ENCODE peak calls at places on chromosomes 11 and 22, in eight cellular contexts. One of them, this sample, is unnamed.

GRCh38 chr11:109785714-109786113 is 307.5 kb upstream of the ZC3H12C start:
- DNase-seq in H7: no peak
- DNase-seq in aorta: no peak
- DNase-seq in SJSA1: peak; percentile 4
- DNase-seq in GM12892: no peak
- DNase-seq in DMS153: no peak
- DNase-seq in HS-27A: no peak
- DNase-seq in EL: peak; percentile 46
- DNase-seq in this sample: no peak

GRCh38 chr11:59197990-59198389 is 14.7 kb downstream of the MPEG1 start:
- DNase-seq in SJSA1: peak; percentile 93
- DNase-seq in DMS153: peak; percentile 70
- DNase-seq in EL: no peak
- DNase-seq in GM12892: no peak
- DNase-seq in HS-27A: no peak
- DNase-seq in aorta: peak; percentile 94
- DNase-seq in H7: no peak
- DNase-seq in this sample: no peak

GRCh38 chr11:128919192-128919591 is 23.5 kb downstream of the TP53AIP1 start:
- DNase-seq in SJSA1: no peak
- DNase-seq in H7: no peak
- DNase-seq in GM12892: no peak
- DNase-seq in HS-27A: no peak
- DNase-seq in DMS153: no peak
- DNase-seq in aorta: peak; percentile 58
- DNase-seq in EL: no peak
- DNase-seq in this sample: no peak

GRCh38 chr22:39289445-39290247 is 29.8 kb downstream of the RPL3 start:
- DNase-seq in SJSA1: no peak
- DNase-seq in aorta: no peak
- DNase-seq in GM12892: no peak
- DNase-seq in DMS153: no peak
- DNase-seq in EL: no peak
- DNase-seq in HS-27A: no peak
- DNase-seq in H7: no peak
- DNase-seq in this sample: no peak

GRCh38 chr11:107929611-107930200 is 1.5 kb downstream of the RAB39A start:
- DNase-seq in SJSA1: no peak
- DNase-seq in H7: peak; percentile 36
- DNase-seq in GM12892: no peak
- DNase-seq in aorta: no peak
- DNase-seq in DMS153: no peak
- DNase-seq in HS-27A: no peak
- DNase-seq in EL: no peak
- DNase-seq in this sample: peak; percentile 44

GRCh38 chr22:42560381-42560780 is 6.6 kb downstream of the SERHL2 start:
- DNase-seq in DMS153: no peak
- DNase-seq in aorta: no peak
- DNase-seq in SJSA1: no peak
- DNase-seq in EL: no peak
- DNase-seq in H7: peak; percentile 27
- DNase-seq in HS-27A: no peak
- DNase-seq in GM12892: no peak
- DNase-seq in this sample: no peak

GRCh38 chr22:43897751-43898261 is 6.0 kb upstream of the PNPLA5 start:
- DNase-seq in HS-27A: no peak
- DNase-seq in DMS153: no peak
- DNase-seq in EL: peak; percentile 74
- DNase-seq in aorta: no peak
- DNase-seq in H7: no peak
- DNase-seq in GM12892: no peak
- DNase-seq in SJSA1: no peak
- DNase-seq in this sample: no peak

GRCh38 chr22:46969961-46970360 is 207.5 kb downstream of the TBC1D22A start:
- DNase-seq in SJSA1: no peak
- DNase-seq in GM12892: no peak
- DNase-seq in EL: no peak
- DNase-seq in aorta: no peak
- DNase-seq in DMS153: no peak
- DNase-seq in H7: peak; percentile 59
- DNase-seq in HS-27A: no peak
- DNase-seq in this sample: no peak

GRCh38 chr11:113554531-113554930 is 79.3 kb upstream of the DRD2 start:
- DNase-seq in EL: no peak
- DNase-seq in HS-27A: no peak
- DNase-seq in DMS153: no peak
- DNase-seq in GM12892: no peak
- DNase-seq in H7: no peak
- DNase-seq in SJSA1: no peak
- DNase-seq in aorta: no peak
- DNase-seq in this sample: peak; percentile 24

GRCh38 chr11:94112182-94112960 is 16.3 kb upstream of the PANX1 start:
- DNase-seq in GM12892: no peak
- DNase-seq in EL: no peak
- DNase-seq in SJSA1: no peak
- DNase-seq in DMS153: no peak
- DNase-seq in HS-27A: no peak
- DNase-seq in H7: no peak
- DNase-seq in aorta: no peak
- DNase-seq in this sample: no peak

GRCh38 chr11:100805509-100806199 is 118.6 kb downstream of the ARHGAP42 start:
- DNase-seq in SJSA1: no peak
- DNase-seq in EL: peak; percentile 44
- DNase-seq in GM12892: no peak
- DNase-seq in aorta: no peak
- DNase-seq in DMS153: no peak
- DNase-seq in HS-27A: no peak
- DNase-seq in H7: no peak
- DNase-seq in this sample: no peak

GRCh38 chr22:37972527-37972926 is 11.8 kb downstream of the SOX10 start:
- DNase-seq in GM12892: no peak
- DNase-seq in H7: no peak
- DNase-seq in HS-27A: no peak
- DNase-seq in EL: no peak
- DNase-seq in SJSA1: no peak
- DNase-seq in DMS153: no peak
- DNase-seq in aorta: no peak
- DNase-seq in this sample: no peak

GRCh38 chr11:96303067-96303466 is 39.9 kb downstream of the MAML2 start:
- DNase-seq in EL: peak; percentile 79
- DNase-seq in SJSA1: no peak
- DNase-seq in H7: no peak
- DNase-seq in DMS153: no peak
- DNase-seq in HS-27A: no peak
- DNase-seq in aorta: no peak
- DNase-seq in GM12892: no peak
- DNase-seq in this sample: no peak

GRCh38 chr11:78796956-78797355 is 222.3 kb upstream of the NARS2 start:
- DNase-seq in EL: peak; percentile 91
- DNase-seq in GM12892: no peak
- DNase-seq in aorta: no peak
- DNase-seq in H7: no peak
- DNase-seq in DMS153: no peak
- DNase-seq in HS-27A: no peak
- DNase-seq in SJSA1: peak; percentile 3
- DNase-seq in this sample: no peak

GRCh38 chr11:75562836-75563484 is 907 bp downstream of the SERPINH1 start:
- DNase-seq in DMS153: no peak
- DNase-seq in aorta: peak; percentile 61
- DNase-seq in GM12892: no peak
- DNase-seq in SJSA1: peak; percentile 50
- DNase-seq in H7: peak; percentile 87
- DNase-seq in HS-27A: peak; percentile 56
- DNase-seq in EL: peak; percentile 83
- DNase-seq in this sample: peak; percentile 98

GRCh38 chr11:121476379-121477032 is 23.7 kb upstream of the SORL1-AS1 start:
- DNase-seq in SJSA1: no peak
- DNase-seq in DMS153: peak; percentile 93
- DNase-seq in HS-27A: no peak
- DNase-seq in H7: no peak
- DNase-seq in GM12892: no peak
- DNase-seq in EL: no peak
- DNase-seq in aorta: no peak
- DNase-seq in this sample: no peak

GRCh38 chr11:69350040-69350439 is 56.1 kb downstream of the MYEOV start:
- DNase-seq in aorta: no peak
- DNase-seq in H7: no peak
- DNase-seq in SJSA1: no peak
- DNase-seq in EL: no peak
- DNase-seq in HS-27A: no peak
- DNase-seq in GM12892: no peak
- DNase-seq in DMS153: no peak
- DNase-seq in this sample: no peak

GRCh38 chr11:114075891-114076441 is 16.5 kb downstream of the ZBTB16 start:
- DNase-seq in HS-27A: no peak
- DNase-seq in DMS153: no peak
- DNase-seq in H7: peak; percentile 83
- DNase-seq in aorta: peak; percentile 77
- DNase-seq in EL: peak; percentile 28
- DNase-seq in SJSA1: no peak
- DNase-seq in GM12892: no peak
- DNase-seq in this sample: peak; percentile 88

GRCh38 chr22:44045171-44045570 is 21.1 kb downstream of the PARVB start:
- DNase-seq in HS-27A: no peak
- DNase-seq in SJSA1: no peak
- DNase-seq in DMS153: no peak
- DNase-seq in H7: no peak
- DNase-seq in GM12892: no peak
- DNase-seq in aorta: no peak
- DNase-seq in EL: peak; percentile 47
- DNase-seq in this sample: no peak

GRCh38 chr11:4072668-4073285 is 21.8 kb upstream of the RRM1 start:
- DNase-seq in EL: peak; percentile 76
- DNase-seq in DMS153: peak; percentile 73
- DNase-seq in H7: peak; percentile 75
- DNase-seq in aorta: no peak
- DNase-seq in GM12892: peak; percentile 30
- DNase-seq in HS-27A: peak; percentile 38
- DNase-seq in SJSA1: peak; percentile 84
- DNase-seq in this sample: peak; percentile 87

GRCh38 chr11:60991457-60991856 is 20.0 kb downstream of the CD6 start:
- DNase-seq in EL: no peak
- DNase-seq in GM12892: no peak
- DNase-seq in HS-27A: no peak
- DNase-seq in SJSA1: no peak
- DNase-seq in DMS153: no peak
- DNase-seq in H7: no peak
- DNase-seq in aorta: no peak
- DNase-seq in this sample: no peak

GRCh38 chr22:28911279-28911640 is 27.9 kb downstream of the ZNRF3 start:
- DNase-seq in H7: no peak
- DNase-seq in aorta: no peak
- DNase-seq in EL: no peak
- DNase-seq in GM12892: no peak
- DNase-seq in DMS153: no peak
- DNase-seq in SJSA1: no peak
- DNase-seq in HS-27A: no peak
- DNase-seq in this sample: no peak

GRCh38 chr11:113256431-113257227 is 57.8 kb upstream of the TTC12 start:
- DNase-seq in HS-27A: no peak
- DNase-seq in DMS153: no peak
- DNase-seq in GM12892: no peak
- DNase-seq in EL: no peak
- DNase-seq in SJSA1: no peak
- DNase-seq in aorta: no peak
- DNase-seq in H7: no peak
- DNase-seq in this sample: no peak

GRCh38 chr11:130514316-130514715 is 65.9 kb downstream of the ADAMTS15 start:
- DNase-seq in SJSA1: no peak
- DNase-seq in aorta: no peak
- DNase-seq in GM12892: no peak
- DNase-seq in H7: no peak
- DNase-seq in DMS153: no peak
- DNase-seq in HS-27A: no peak
- DNase-seq in EL: peak; percentile 25
- DNase-seq in this sample: no peak

GRCh38 chr11:67409261-67409666 is 5.4 kb downstream of the TBC1D10C start:
- DNase-seq in aorta: no peak
- DNase-seq in DMS153: no peak
- DNase-seq in GM12892: peak; percentile 93
- DNase-seq in SJSA1: no peak
- DNase-seq in H7: peak; percentile 73
- DNase-seq in EL: no peak
- DNase-seq in HS-27A: no peak
- DNase-seq in this sample: no peak

GRCh38 chr22:37279469-37279868 is 2.8 kb upstream of the CYTH4 start:
- DNase-seq in SJSA1: peak; percentile 64
- DNase-seq in DMS153: no peak
- DNase-seq in HS-27A: no peak
- DNase-seq in aorta: no peak
- DNase-seq in EL: no peak
- DNase-seq in H7: no peak
- DNase-seq in GM12892: no peak
- DNase-seq in this sample: no peak

GRCh38 chr11:69216609-69217008 is 60.9 kb downstream of the SMIM38 start:
- DNase-seq in DMS153: no peak
- DNase-seq in HS-27A: no peak
- DNase-seq in aorta: no peak
- DNase-seq in SJSA1: no peak
- DNase-seq in H7: no peak
- DNase-seq in GM12892: no peak
- DNase-seq in EL: no peak
- DNase-seq in this sample: no peak

GRCh38 chr22:45604239-45604711 is 67.4 kb upstream of the ATXN10 start:
- DNase-seq in DMS153: no peak
- DNase-seq in SJSA1: peak; percentile 92
- DNase-seq in GM12892: no peak
- DNase-seq in EL: peak; percentile 59
- DNase-seq in H7: no peak
- DNase-seq in HS-27A: no peak
- DNase-seq in aorta: no peak
- DNase-seq in this sample: no peak

GRCh38 chr11:4541071-4541470 is 3.9 kb upstream of the OR52M1 start:
- DNase-seq in EL: no peak
- DNase-seq in GM12892: no peak
- DNase-seq in aorta: no peak
- DNase-seq in DMS153: no peak
- DNase-seq in SJSA1: no peak
- DNase-seq in HS-27A: no peak
- DNase-seq in H7: no peak
- DNase-seq in this sample: no peak

GRCh38 chr11:44980533-44981427 is 30.1 kb upstream of the TP53I11 start:
- DNase-seq in GM12892: no peak
- DNase-seq in DMS153: no peak
- DNase-seq in EL: no peak
- DNase-seq in SJSA1: no peak
- DNase-seq in H7: no peak
- DNase-seq in HS-27A: no peak
- DNase-seq in aorta: no peak
- DNase-seq in this sample: no peak

GRCh38 chr11:67289651-67290479 is 762 bp downstream of the ANKRD13D start:
- DNase-seq in H7: no peak
- DNase-seq in EL: peak; percentile 42
- DNase-seq in DMS153: no peak
- DNase-seq in GM12892: no peak
- DNase-seq in HS-27A: no peak
- DNase-seq in SJSA1: peak; percentile 47
- DNase-seq in aorta: peak; percentile 71
- DNase-seq in this sample: peak; percentile 43

GRCh38 chr11:35478411-35479139 is 46.8 kb downstream of the PAMR1 start:
- DNase-seq in H7: no peak
- DNase-seq in EL: no peak
- DNase-seq in SJSA1: no peak
- DNase-seq in GM12892: no peak
- DNase-seq in aorta: no peak
- DNase-seq in DMS153: no peak
- DNase-seq in HS-27A: no peak
- DNase-seq in this sample: no peak

GRCh38 chr22:49734390-49734789 is 93.3 kb downstream of the BRD1 start:
- DNase-seq in DMS153: no peak
- DNase-seq in EL: no peak
- DNase-seq in GM12892: no peak
- DNase-seq in H7: peak; percentile 43
- DNase-seq in HS-27A: no peak
- DNase-seq in aorta: peak; percentile 33
- DNase-seq in SJSA1: no peak
- DNase-seq in this sample: no peak

GRCh38 chr11:27839226-27839913 is 139.1 kb upstream of the BDNF start:
- DNase-seq in aorta: no peak
- DNase-seq in DMS153: no peak
- DNase-seq in HS-27A: peak; percentile 47
- DNase-seq in EL: peak; percentile 46
- DNase-seq in GM12892: no peak
- DNase-seq in H7: no peak
- DNase-seq in SJSA1: peak; percentile 19
- DNase-seq in this sample: peak; percentile 52